ENCODE peak calls at places on chromosomes 12 and 14, in five cellular contexts. One of them, this sample, is unnamed.

GRCh38 chr12:67455236-67455635 is 186.1 kb downstream of the CAND1 start:
- ATAC-seq in HepG2: no peak
- ATAC-seq in body of pancreas: no peak
- ATAC-seq in HCT116: no peak
- ATAC-seq in heart left ventricle: peak
- ATAC-seq in this sample: no peak

GRCh38 chr14:77120771-77121743 is 20.5 kb downstream of the ZDHHC22 start:
- ATAC-seq in HepG2: no peak
- ATAC-seq in body of pancreas: no peak
- ATAC-seq in HCT116: no peak
- ATAC-seq in heart left ventricle: peak
- ATAC-seq in this sample: no peak

GRCh38 chr12:37720846-37721245 is 595.7 kb upstream of the ALG10B start:
- ATAC-seq in HepG2: no peak
- ATAC-seq in body of pancreas: no peak
- ATAC-seq in HCT116: no peak
- ATAC-seq in heart left ventricle: no peak
- ATAC-seq in this sample: no peak

GRCh38 chr14:85549697-85550096 is 19.8 kb downstream of the FLRT2 start:
- ATAC-seq in HepG2: no peak
- ATAC-seq in body of pancreas: no peak
- ATAC-seq in HCT116: no peak
- ATAC-seq in heart left ventricle: no peak
- ATAC-seq in this sample: no peak

GRCh38 chr14:34826661-34827060 is 48.5 kb downstream of the BAZ1A start:
- ATAC-seq in HepG2: no peak
- ATAC-seq in body of pancreas: no peak
- ATAC-seq in HCT116: no peak
- ATAC-seq in heart left ventricle: no peak
- ATAC-seq in this sample: no peak

GRCh38 chr14:85336817-85337216 is 193.1 kb upstream of the FLRT2 start:
- ATAC-seq in HepG2: no peak
- ATAC-seq in body of pancreas: no peak
- ATAC-seq in HCT116: no peak
- ATAC-seq in heart left ventricle: no peak
- ATAC-seq in this sample: no peak

GRCh38 chr12:61546296-61546695 is 713.9 kb upstream of the USP15 start:
- ATAC-seq in HepG2: no peak
- ATAC-seq in body of pancreas: no peak
- ATAC-seq in HCT116: peak
- ATAC-seq in heart left ventricle: no peak
- ATAC-seq in this sample: no peak

GRCh38 chr12:52179396-52179973 is 12.3 kb downstream of the KRT80 start:
- ATAC-seq in HepG2: no peak
- ATAC-seq in body of pancreas: no peak
- ATAC-seq in HCT116: no peak
- ATAC-seq in heart left ventricle: peak
- ATAC-seq in this sample: no peak

GRCh38 chr12:51482808-51483532 is 58.3 kb downstream of the SLC4A8 start:
- ATAC-seq in HepG2: no peak
- ATAC-seq in body of pancreas: no peak
- ATAC-seq in HCT116: no peak
- ATAC-seq in heart left ventricle: no peak
- ATAC-seq in this sample: no peak

GRCh38 chr12:8127138-8127537 is 3.7 kb downstream of the CLEC4A start:
- ATAC-seq in HepG2: no peak
- ATAC-seq in body of pancreas: no peak
- ATAC-seq in HCT116: no peak
- ATAC-seq in heart left ventricle: no peak
- ATAC-seq in this sample: no peak

GRCh38 chr14:22502551-22502950 is 86.5 kb downstream of the DAD1 start:
- ATAC-seq in HepG2: no peak
- ATAC-seq in body of pancreas: no peak
- ATAC-seq in HCT116: no peak
- ATAC-seq in heart left ventricle: no peak
- ATAC-seq in this sample: peak

GRCh38 chr12:47397664-47398281 is 308.1 kb downstream of the RPAP3 start:
- ATAC-seq in HepG2: peak
- ATAC-seq in body of pancreas: peak
- ATAC-seq in HCT116: peak
- ATAC-seq in heart left ventricle: peak
- ATAC-seq in this sample: peak

GRCh38 chr12:66131067-66131688 is 628 bp upstream of the LLPH start:
- ATAC-seq in HepG2: peak
- ATAC-seq in body of pancreas: no peak
- ATAC-seq in HCT116: peak
- ATAC-seq in heart left ventricle: peak
- ATAC-seq in this sample: peak

GRCh38 chr12:50242751-50243191 is 40.5 kb downstream of the LIMA1 start:
- ATAC-seq in HepG2: no peak
- ATAC-seq in body of pancreas: no peak
- ATAC-seq in HCT116: no peak
- ATAC-seq in heart left ventricle: no peak
- ATAC-seq in this sample: no peak

GRCh38 chr12:93108958-93109357 is 179.9 kb upstream of the EEA1 start:
- ATAC-seq in HepG2: no peak
- ATAC-seq in body of pancreas: no peak
- ATAC-seq in HCT116: no peak
- ATAC-seq in heart left ventricle: no peak
- ATAC-seq in this sample: no peak

GRCh38 chr12:65840793-65841670 is 16.7 kb downstream of the HMGA2 start:
- ATAC-seq in HepG2: peak
- ATAC-seq in body of pancreas: no peak
- ATAC-seq in HCT116: peak
- ATAC-seq in heart left ventricle: no peak
- ATAC-seq in this sample: no peak

GRCh38 chr14:58216544-58216943 is 16.6 kb downstream of the ACTR10 start:
- ATAC-seq in HepG2: no peak
- ATAC-seq in body of pancreas: no peak
- ATAC-seq in HCT116: peak
- ATAC-seq in heart left ventricle: no peak
- ATAC-seq in this sample: no peak

GRCh38 chr12:39036060-39036459 is 130.7 kb upstream of the CPNE8 start:
- ATAC-seq in HepG2: no peak
- ATAC-seq in body of pancreas: no peak
- ATAC-seq in HCT116: no peak
- ATAC-seq in heart left ventricle: no peak
- ATAC-seq in this sample: no peak

GRCh38 chr14:44287858-44288257 is 219.2 kb downstream of the FSCB start:
- ATAC-seq in HepG2: no peak
- ATAC-seq in body of pancreas: no peak
- ATAC-seq in HCT116: no peak
- ATAC-seq in heart left ventricle: no peak
- ATAC-seq in this sample: no peak

GRCh38 chr12:121239704-121240420 is 29.9 kb downstream of the P2RX4 start:
- ATAC-seq in HepG2: no peak
- ATAC-seq in body of pancreas: no peak
- ATAC-seq in HCT116: no peak
- ATAC-seq in heart left ventricle: no peak
- ATAC-seq in this sample: no peak

GRCh38 chr12:12158858-12159257 is 88.1 kb downstream of the BCL2L14 start:
- ATAC-seq in HepG2: no peak
- ATAC-seq in body of pancreas: no peak
- ATAC-seq in HCT116: no peak
- ATAC-seq in heart left ventricle: peak
- ATAC-seq in this sample: peak

GRCh38 chr12:21501258-21502163 is at the start of the genes GOLT1B and RECQL:
- ATAC-seq in HepG2: peak
- ATAC-seq in body of pancreas: peak
- ATAC-seq in HCT116: peak
- ATAC-seq in heart left ventricle: peak
- ATAC-seq in this sample: peak

GRCh38 chr12:11814362-11814761 is 164.9 kb downstream of the ETV6 start:
- ATAC-seq in HepG2: peak
- ATAC-seq in body of pancreas: no peak
- ATAC-seq in HCT116: no peak
- ATAC-seq in heart left ventricle: no peak
- ATAC-seq in this sample: no peak

GRCh38 chr14:99241314-99242035 is 30.5 kb downstream of the BCL11B start:
- ATAC-seq in HepG2: no peak
- ATAC-seq in body of pancreas: no peak
- ATAC-seq in HCT116: no peak
- ATAC-seq in heart left ventricle: no peak
- ATAC-seq in this sample: no peak

DNA sequence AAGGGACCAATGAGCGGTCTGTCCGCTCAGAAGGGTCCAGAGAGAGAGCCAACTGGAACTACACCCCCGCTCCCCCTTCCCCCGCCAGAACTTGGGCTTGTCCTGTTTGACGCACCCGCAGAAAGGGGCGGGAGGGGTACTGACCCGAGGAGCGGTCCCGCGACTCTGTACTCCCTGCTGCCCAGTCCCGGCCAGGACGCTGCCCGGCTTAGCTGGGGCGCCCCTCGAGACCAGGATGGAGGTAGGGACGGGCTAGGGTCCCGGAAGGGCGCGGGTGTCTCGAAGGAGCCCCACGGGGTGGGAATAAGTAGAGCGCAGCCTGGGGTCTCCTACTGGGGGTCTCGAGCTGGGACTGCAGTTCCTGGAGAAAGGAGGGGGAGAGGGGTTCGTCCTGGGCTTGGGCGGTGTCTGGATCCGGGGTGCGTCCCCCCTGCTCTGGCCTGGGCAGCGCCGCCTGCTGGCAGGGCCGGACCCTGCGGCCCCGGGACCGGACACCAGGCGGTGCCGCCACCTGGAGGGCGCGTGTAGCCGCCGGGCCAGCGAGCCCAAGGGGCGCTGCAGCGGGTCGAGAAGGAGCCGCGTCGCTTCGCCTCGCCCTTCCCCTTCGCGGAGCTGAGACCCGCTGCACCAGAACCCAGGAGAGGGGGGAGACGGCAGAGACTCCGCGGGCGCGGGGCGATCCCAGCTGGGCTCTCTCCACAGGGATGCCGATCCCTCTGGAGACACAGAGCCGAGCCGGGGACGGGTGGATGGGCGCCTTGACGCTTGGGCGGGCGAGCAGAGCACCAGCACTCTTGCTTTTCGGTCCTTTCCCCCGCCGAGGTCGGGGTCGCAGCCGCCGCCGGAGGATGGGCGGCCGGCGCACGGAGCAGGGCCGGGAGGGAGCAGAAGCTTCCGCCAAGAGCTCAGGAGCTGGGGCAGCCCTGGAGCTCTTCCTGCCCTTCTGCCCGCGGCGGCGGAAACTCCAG is 3.7 kb upstream of the CACNB3 start:
- ATAC-seq in HepG2: peak
- ATAC-seq in body of pancreas: peak
- ATAC-seq in HCT116: peak
- ATAC-seq in heart left ventricle: peak
- ATAC-seq in this sample: peak
- TF ChIP-seq POLR2A in HepG2: no peak
- TF ChIP-seq POLR2A in body of pancreas: no peak
- TF ChIP-seq POLR2A in HCT116: no peak
- TF ChIP-seq POLR2A in heart left ventricle: peak
- TF ChIP-seq POLR2A in this sample: peak

GRCh38 chr12:106760184-106760531 is 14.3 kb upstream of the RIC8B start:
- ATAC-seq in HepG2: no peak
- ATAC-seq in body of pancreas: no peak
- ATAC-seq in HCT116: no peak
- ATAC-seq in heart left ventricle: peak
- ATAC-seq in this sample: peak
- TF ChIP-seq POLR2A in HepG2: no peak
- TF ChIP-seq POLR2A in body of pancreas: no peak
- TF ChIP-seq POLR2A in HCT116: no peak
- TF ChIP-seq POLR2A in heart left ventricle: no peak
- TF ChIP-seq POLR2A in this sample: no peak

DNA sequence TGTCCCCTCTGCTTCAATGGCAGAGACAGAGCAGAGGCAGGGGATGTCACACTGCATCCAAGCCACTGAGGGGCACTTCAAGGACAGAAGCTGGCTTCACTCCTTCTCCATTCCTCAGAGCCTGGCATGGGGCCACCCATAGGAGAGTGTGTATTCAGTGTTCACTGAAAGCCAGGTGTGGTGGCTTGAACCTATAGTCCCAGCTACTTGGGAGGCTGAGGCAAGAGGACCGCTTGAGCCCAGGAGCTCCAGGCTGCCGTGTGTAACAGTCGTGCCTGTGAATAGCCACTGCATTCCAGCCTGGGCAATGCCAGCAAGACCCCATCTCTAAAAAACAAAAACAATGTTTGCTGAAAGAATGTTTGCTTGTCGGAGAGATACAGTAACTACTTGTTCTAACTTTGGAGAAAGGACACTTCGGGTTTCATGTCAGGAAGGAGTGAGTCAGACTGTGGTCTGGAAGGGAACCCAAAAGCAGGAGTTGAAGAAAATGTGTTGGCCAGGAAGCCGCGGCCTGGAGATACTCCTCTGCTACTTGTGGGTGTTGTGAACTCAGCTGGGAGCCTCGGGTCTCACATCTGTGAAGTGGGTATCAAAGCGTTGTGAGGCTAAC is 43.4 kb downstream of the ELK3 start:
- ATAC-seq in HepG2: no peak
- ATAC-seq in body of pancreas: no peak
- ATAC-seq in HCT116: no peak
- ATAC-seq in heart left ventricle: peak
- ATAC-seq in this sample: peak
- TF ChIP-seq POLR2A in HepG2: no peak
- TF ChIP-seq POLR2A in body of pancreas: no peak
- TF ChIP-seq POLR2A in HCT116: no peak
- TF ChIP-seq POLR2A in heart left ventricle: no peak
- TF ChIP-seq POLR2A in this sample: no peak

GRCh38 chr12:117019866-117020265 is 79.3 kb downstream of the TESC start:
- ATAC-seq in HepG2: no peak
- ATAC-seq in body of pancreas: peak
- ATAC-seq in HCT116: no peak
- ATAC-seq in heart left ventricle: no peak
- ATAC-seq in this sample: no peak
- TF ChIP-seq POLR2A in HepG2: no peak
- TF ChIP-seq POLR2A in body of pancreas: no peak
- TF ChIP-seq POLR2A in HCT116: no peak
- TF ChIP-seq POLR2A in heart left ventricle: no peak
- TF ChIP-seq POLR2A in this sample: no peak

GRCh38 chr12:111741235-111741812 is 25.4 kb upstream of the ALDH2 start:
- ATAC-seq in HepG2: no peak
- ATAC-seq in body of pancreas: peak
- ATAC-seq in HCT116: no peak
- ATAC-seq in heart left ventricle: peak
- ATAC-seq in this sample: no peak
- TF ChIP-seq POLR2A in HepG2: no peak
- TF ChIP-seq POLR2A in body of pancreas: no peak
- TF ChIP-seq POLR2A in HCT116: no peak
- TF ChIP-seq POLR2A in heart left ventricle: no peak
- TF ChIP-seq POLR2A in this sample: no peak

This sample was measured in gastroesophageal sphincter.